ENCODE peak calls at places on chromosomes 1 and 21, in four cellular contexts. One of them, this sample, is unnamed.

GRCh38 chr1:54331091-54331772 is 75.0 kb downstream of the SSBP3 start:
- DNase-seq in brain microvascular endothelial cell: no peak
- DNase-seq in A549: no peak
- DNase-seq in NB4: no peak
- DNase-seq in this sample: peak

GRCh38 chr21:34969431-34970036 is 79.6 kb downstream of the RUNX1 start:
- DNase-seq in brain microvascular endothelial cell: no peak
- DNase-seq in A549: no peak
- DNase-seq in NB4: no peak
- DNase-seq in this sample: no peak

GRCh38 chr1:206890125-206890637 is 7.1 kb upstream of the IL24 start:
- DNase-seq in brain microvascular endothelial cell: no peak
- DNase-seq in A549: no peak
- DNase-seq in NB4: no peak
- DNase-seq in this sample: peak

GRCh38 chr1:24410750-24411149 is 2.8 kb downstream of the STPG1 start:
- DNase-seq in brain microvascular endothelial cell: no peak
- DNase-seq in A549: no peak
- DNase-seq in NB4: no peak
- DNase-seq in this sample: no peak

GRCh38 chr1:22526677-22527076 is 36.6 kb upstream of the EPHA8 start:
- DNase-seq in brain microvascular endothelial cell: no peak
- DNase-seq in A549: no peak
- DNase-seq in NB4: no peak
- DNase-seq in this sample: no peak

GRCh38 chr1:152107289-152107983 is 7.8 kb downstream of the TCHH start:
- DNase-seq in brain microvascular endothelial cell: no peak
- DNase-seq in A549: peak
- DNase-seq in NB4: no peak
- DNase-seq in this sample: no peak

GRCh38 chr1:38239258-38239657 is 192.7 kb upstream of the POU3F1 start:
- DNase-seq in brain microvascular endothelial cell: no peak
- DNase-seq in A549: no peak
- DNase-seq in NB4: no peak
- DNase-seq in this sample: no peak

GRCh38 chr1:167503626-167504458 is 14.5 kb downstream of the CD247 start:
- DNase-seq in brain microvascular endothelial cell: no peak
- DNase-seq in A549: no peak
- DNase-seq in NB4: no peak
- DNase-seq in this sample: no peak

GRCh38 chr1:47031585-47031984 is 8.1 kb downstream of the CYP4X1 start:
- DNase-seq in brain microvascular endothelial cell: no peak
- DNase-seq in A549: no peak
- DNase-seq in NB4: no peak
- DNase-seq in this sample: no peak

GRCh38 chr1:163561570-163562295 is 240.0 kb downstream of the NUF2 start:
- DNase-seq in brain microvascular endothelial cell: no peak
- DNase-seq in A549: no peak
- DNase-seq in NB4: peak
- DNase-seq in this sample: peak

GRCh38 chr1:89605692-89606091 is 27.2 kb upstream of the LRRC8C start:
- DNase-seq in brain microvascular endothelial cell: peak
- DNase-seq in A549: no peak
- DNase-seq in NB4: no peak
- DNase-seq in this sample: peak

GRCh38 chr1:243487649-243488227 is 231.9 kb downstream of the SDCCAG8 start:
- DNase-seq in brain microvascular endothelial cell: no peak
- DNase-seq in A549: peak
- DNase-seq in NB4: no peak
- DNase-seq in this sample: no peak

GRCh38 chr1:154198756-154199562 is 7.1 kb upstream of the TPM3 start:
- DNase-seq in brain microvascular endothelial cell: peak
- DNase-seq in A549: peak
- DNase-seq in NB4: peak
- DNase-seq in this sample: peak

GRCh38 chr1:246034630-246035029 is 472.4 kb downstream of the SMYD3 start:
- DNase-seq in brain microvascular endothelial cell: no peak
- DNase-seq in A549: no peak
- DNase-seq in NB4: no peak
- DNase-seq in this sample: no peak

GRCh38 chr1:51433269-51433971 is 85.6 kb downstream of the EPS15 start:
- DNase-seq in brain microvascular endothelial cell: no peak
- DNase-seq in A549: no peak
- DNase-seq in NB4: peak
- DNase-seq in this sample: peak

GRCh38 chr1:24896176-24896575 is 33.9 kb downstream of the RUNX3 start:
- DNase-seq in brain microvascular endothelial cell: no peak
- DNase-seq in A549: no peak
- DNase-seq in NB4: no peak
- DNase-seq in this sample: no peak

GRCh38 chr1:80054129-80054528 is 1047.6 kb upstream of the ADGRL4 start:
- DNase-seq in brain microvascular endothelial cell: peak
- DNase-seq in A549: peak
- DNase-seq in NB4: peak
- DNase-seq in this sample: peak

GRCh38 chr1:182170941-182171461 is 109.5 kb upstream of the ZNF648 start:
- DNase-seq in brain microvascular endothelial cell: no peak
- DNase-seq in A549: no peak
- DNase-seq in NB4: peak
- DNase-seq in this sample: peak

GRCh38 chr1:24964811-24965570 is 34.9 kb upstream of the RUNX3 start:
- DNase-seq in brain microvascular endothelial cell: peak
- DNase-seq in A549: no peak
- DNase-seq in NB4: peak
- DNase-seq in this sample: peak

GRCh38 chr21:35026617-35027557 is 22.2 kb downstream of the RUNX1 start:
- DNase-seq in brain microvascular endothelial cell: peak
- DNase-seq in A549: no peak
- DNase-seq in NB4: peak
- DNase-seq in this sample: peak

GRCh38 chr1:214363386-214363785 is 82.4 kb downstream of the SMYD2 start:
- DNase-seq in brain microvascular endothelial cell: no peak
- DNase-seq in A549: no peak
- DNase-seq in NB4: no peak
- DNase-seq in this sample: peak

GRCh38 chr1:111998332-111998731 is 8.9 kb upstream of the KCND3 start:
- DNase-seq in brain microvascular endothelial cell: no peak
- DNase-seq in A549: no peak
- DNase-seq in NB4: peak
- DNase-seq in this sample: no peak

GRCh38 chr1:187762109-187762508 is 933.4 kb downstream of the PLA2G4A start:
- DNase-seq in brain microvascular endothelial cell: no peak
- DNase-seq in A549: no peak
- DNase-seq in NB4: no peak
- DNase-seq in this sample: no peak

GRCh38 chr1:185656663-185657062 is 77.5 kb upstream of the HMCN1 start:
- DNase-seq in brain microvascular endothelial cell: no peak
- DNase-seq in A549: no peak
- DNase-seq in NB4: no peak
- DNase-seq in this sample: no peak
- TF ChIP-seq CTCF in brain microvascular endothelial cell: no peak
- TF ChIP-seq CTCF in A549: no peak
- TF ChIP-seq CTCF in NB4: no peak
- TF ChIP-seq CTCF in this sample: no peak

DNA sequence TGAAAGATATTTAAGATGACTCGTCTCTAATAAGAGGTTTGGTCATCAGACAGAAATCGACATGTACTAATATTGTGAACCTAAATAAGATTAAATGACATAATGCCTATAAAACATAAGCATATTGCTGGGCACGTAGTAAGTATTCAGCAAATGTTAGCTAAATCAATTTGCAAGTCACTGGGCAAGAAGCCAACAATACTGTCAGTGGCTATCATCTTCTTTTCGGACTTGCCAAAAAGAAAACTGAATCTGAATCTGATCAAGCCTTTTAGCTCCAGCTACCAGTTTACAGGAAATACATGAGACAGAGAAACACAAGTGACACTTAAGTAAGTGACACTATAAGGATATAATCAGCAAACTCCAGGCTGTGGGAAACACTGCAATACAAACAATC is 46.0 kb downstream of the RPL5 start:
- DNase-seq in brain microvascular endothelial cell: peak
- DNase-seq in A549: no peak
- DNase-seq in NB4: no peak
- DNase-seq in this sample: peak
- H3K4me3 ChIP-seq in brain microvascular endothelial cell: no peak
- H3K4me3 ChIP-seq in A549: no peak
- H3K4me3 ChIP-seq in NB4: no peak
- H3K4me3 ChIP-seq in this sample: no peak

GRCh38 chr1:161399257-161399998 is 31.8 kb upstream of the CFAP126 start:
- DNase-seq in brain microvascular endothelial cell: peak
- DNase-seq in A549: peak
- DNase-seq in NB4: peak
- DNase-seq in this sample: peak
- TF ChIP-seq CTCF in brain microvascular endothelial cell: peak
- TF ChIP-seq CTCF in A549: no peak
- TF ChIP-seq CTCF in NB4: peak
- TF ChIP-seq CTCF in this sample: peak

GRCh38 chr1:224497714-224498573 is 63.3 kb upstream of the WDR26 start:
- DNase-seq in brain microvascular endothelial cell: peak
- DNase-seq in A549: no peak
- DNase-seq in NB4: peak
- DNase-seq in this sample: peak
- H3K4me3 ChIP-seq in brain microvascular endothelial cell: no peak
- H3K4me3 ChIP-seq in A549: no peak
- H3K4me3 ChIP-seq in NB4: peak
- H3K4me3 ChIP-seq in this sample: no peak

GRCh38 chr1:222098382-222098781 is 356.5 kb upstream of the DUSP10 start:
- DNase-seq in brain microvascular endothelial cell: no peak
- DNase-seq in A549: no peak
- DNase-seq in NB4: no peak
- DNase-seq in this sample: no peak
- TF ChIP-seq CTCF in brain microvascular endothelial cell: no peak
- TF ChIP-seq CTCF in A549: no peak
- TF ChIP-seq CTCF in NB4: no peak
- TF ChIP-seq CTCF in this sample: no peak

DNA sequence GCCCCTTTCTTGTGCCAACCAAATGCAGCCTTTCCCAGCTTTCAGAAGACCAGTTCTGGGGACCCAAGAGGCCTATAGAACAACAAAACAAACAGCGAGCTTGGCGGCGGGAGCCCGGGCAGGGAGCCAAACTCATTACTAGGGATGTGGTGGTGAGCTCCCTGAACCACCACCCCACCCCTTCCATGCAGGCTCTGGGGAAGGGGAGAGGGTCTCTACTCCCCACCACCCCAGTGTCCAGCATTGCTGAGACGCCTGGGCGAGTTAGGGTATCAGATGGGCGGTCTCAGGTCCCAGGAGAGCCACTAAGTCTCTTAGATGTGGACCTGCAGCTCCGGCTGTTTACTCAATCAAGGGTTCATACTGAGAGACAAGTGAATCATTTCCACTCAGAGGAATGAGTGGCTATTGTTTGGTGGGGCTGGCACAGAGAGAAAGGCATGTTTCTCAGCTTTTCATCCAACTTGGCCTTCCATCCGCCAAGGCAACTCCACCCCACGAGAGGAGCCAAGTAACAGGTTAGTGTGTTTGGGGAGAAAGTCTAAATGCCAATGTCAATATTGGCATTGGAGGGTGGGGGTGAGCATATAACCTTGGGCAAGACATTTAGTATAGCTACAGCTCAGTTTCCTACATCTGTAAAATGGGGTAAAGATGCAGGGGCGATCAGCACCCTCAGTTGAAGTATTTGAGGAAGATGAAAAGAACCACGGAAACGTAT is 40.9 kb downstream of the PLXNA2 start:
- DNase-seq in brain microvascular endothelial cell: peak
- DNase-seq in A549: peak
- DNase-seq in NB4: no peak
- DNase-seq in this sample: peak
- H3K4me3 ChIP-seq in brain microvascular endothelial cell: peak
- H3K4me3 ChIP-seq in A549: no peak
- H3K4me3 ChIP-seq in NB4: no peak
- H3K4me3 ChIP-seq in this sample: no peak

DNA sequence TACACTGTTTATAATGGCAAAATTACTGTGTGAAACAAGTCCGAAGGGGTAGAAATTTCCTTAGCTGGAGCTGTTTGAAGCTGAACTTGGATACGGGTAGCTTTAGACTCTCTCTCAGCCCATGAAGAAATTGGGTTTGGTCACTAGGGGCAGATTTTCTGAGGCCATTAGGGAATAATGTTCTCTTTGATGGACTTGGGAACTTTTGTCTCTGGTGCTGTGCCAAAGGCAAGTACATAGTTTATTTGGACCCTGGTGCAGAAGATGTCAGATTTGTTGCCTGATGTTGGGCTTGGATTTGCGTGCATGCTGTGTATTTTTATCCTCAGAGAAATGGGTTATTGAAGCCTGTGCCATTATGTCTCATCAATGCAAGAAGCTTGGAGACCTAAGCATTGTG is 109.6 kb downstream of the VPS13D start:
- DNase-seq in brain microvascular endothelial cell: no peak
- DNase-seq in A549: no peak
- DNase-seq in NB4: no peak
- DNase-seq in this sample: no peak
- TF ChIP-seq CTCF in brain microvascular endothelial cell: peak
- TF ChIP-seq CTCF in A549: no peak
- TF ChIP-seq CTCF in NB4: no peak
- TF ChIP-seq CTCF in this sample: no peak

DNA sequence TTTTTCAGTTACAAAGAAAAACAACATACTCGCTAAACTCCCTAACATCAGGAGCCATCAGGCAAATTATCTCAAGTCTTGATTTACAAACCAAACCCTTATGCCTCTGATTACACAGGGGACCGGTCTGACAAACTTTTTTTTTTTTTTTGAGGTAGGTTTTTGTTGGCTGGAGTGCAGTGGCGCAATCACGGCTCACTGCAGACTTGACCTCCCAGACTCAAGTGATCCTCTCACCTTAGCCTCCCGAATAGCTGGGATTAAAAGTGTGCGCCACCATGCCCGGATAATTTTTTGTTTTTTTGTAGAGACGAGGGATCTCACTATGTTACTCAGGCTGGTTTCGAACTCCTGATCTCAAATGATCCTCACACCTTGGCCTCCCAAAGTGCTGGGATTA is 3.8 kb upstream of the MIIP start:
- DNase-seq in brain microvascular endothelial cell: no peak
- DNase-seq in A549: no peak
- DNase-seq in NB4: no peak
- DNase-seq in this sample: no peak
- H3K4me3 ChIP-seq in brain microvascular endothelial cell: no peak
- H3K4me3 ChIP-seq in A549: no peak
- H3K4me3 ChIP-seq in NB4: no peak
- H3K4me3 ChIP-seq in this sample: no peak